ENCODE peak calls at places on chromosomes 5 and 9, in seven cellular contexts. Z is sigmoid colon, S is breast epithelium, F is vagina, I is endothelial cell of umbilical vein, U is stomach, T is GM12878. V is an unnamed sample.

GRCh38 chr5:35159370-35159742 is 70.9 kb downstream of the PRLR start:
- DNase-seq in Z (no peak), S (no peak), F (no peak), I (no peak), U (peak), T (no peak), V (no peak)

GRCh38 chr9:120412425-120412951 is 167.5 kb downstream of the CDK5RAP2 start:
- DNase-seq in Z (no peak), S (no peak), F (no peak), I (no peak), U (no peak), T (no peak), V (no peak)

GRCh38 chr5:91307023-91307422 is 76.1 kb downstream of the ARRDC3 start:
- DNase-seq in Z (peak), S (no peak), F (no peak), I (no peak), U (no peak), T (no peak), V (no peak)

GRCh38 chr5:135328128-135328687 is 70.8 kb downstream of the MACROH2A1 start:
- DNase-seq in Z (no peak), S (no peak), F (no peak), I (no peak), U (no peak), T (no peak), V (no peak)

GRCh38 chr5:109718632-109719031 is 28.9 kb downstream of the MAN2A1 start:
- DNase-seq in Z (no peak), S (no peak), F (no peak), I (no peak), U (no peak), T (no peak), V (no peak)

GRCh38 chr5:68261174-68262021 is 45.8 kb downstream of the PIK3R1 start:
- DNase-seq in Z (no peak), S (no peak), F (no peak), I (no peak), U (no peak), T (no peak), V (no peak)

GRCh38 chr5:139658501-139658927 is 10.4 kb downstream of the CXXC5 start:
- DNase-seq in Z (no peak), S (no peak), F (no peak), I (peak), U (no peak), T (no peak), V (no peak)

GRCh38 chr5:61275841-61276240 is 56.2 kb upstream of the ZSWIM6 start:
- DNase-seq in Z (peak), S (peak), F (no peak), I (peak), U (no peak), T (no peak), V (no peak)

GRCh38 chr9:29129763-29130162 is 1556.5 kb upstream of the C9orf72 start:
- DNase-seq in Z (no peak), S (no peak), F (no peak), I (no peak), U (no peak), T (no peak), V (no peak)

GRCh38 chr5:118687085-118687484 is 301.3 kb downstream of the DTWD2 start:
- DNase-seq in Z (no peak), S (no peak), F (no peak), I (no peak), U (no peak), T (no peak), V (no peak)

GRCh38 chr9:93566408-93567270 is 9.7 kb upstream of the PHF2 start:
- DNase-seq in Z (peak), S (peak), F (peak), I (peak), U (peak), T (peak), V (peak)

GRCh38 chr9:124206391-124206790 is 51.4 kb upstream of the NEK6 start:
- DNase-seq in Z (no peak), S (no peak), F (no peak), I (no peak), U (no peak), T (no peak), V (no peak)

GRCh38 chr5:149049371-149049781 is 13.5 kb downstream of the SH3TC2 start:
- DNase-seq in Z (no peak), S (no peak), F (no peak), I (no peak), U (no peak), T (no peak), V (peak)

GRCh38 chr9:79166005-79166404 is 405.8 kb upstream of the TLE4 start:
- DNase-seq in Z (no peak), S (no peak), F (no peak), I (no peak), U (no peak), T (no peak), V (no peak)

GRCh38 chr5:54186912-54187445 is 123.4 kb downstream of the ARL15 start:
- DNase-seq in Z (no peak), S (no peak), F (no peak), I (no peak), U (no peak), T (no peak), V (no peak)

GRCh38 chr5:178403956-178404600 is 171.5 kb upstream of the PHYKPL start:
- DNase-seq in Z (peak), S (no peak), F (no peak), I (no peak), U (no peak), T (no peak), V (no peak)

GRCh38 chr5:172688735-172689572 is 47.9 kb downstream of the NEURL1B start:
- DNase-seq in Z (peak), S (peak), F (no peak), I (peak), U (peak), T (no peak), V (no peak)

GRCh38 chr5:171310816-171311697 is 2.0 kb downstream of the TLX3 start:
- DNase-seq in Z (no peak), S (no peak), F (no peak), I (peak), U (no peak), T (no peak), V (no peak)

GRCh38 chr5:17196686-17197085 is 20.7 kb upstream of the BASP1 start:
- DNase-seq in Z (no peak), S (no peak), F (no peak), I (peak), U (no peak), T (no peak), V (no peak)

GRCh38 chr5:150209020-150209635 is 19.3 kb downstream of the SLC6A7 start:
- DNase-seq in Z (no peak), S (peak), F (no peak), I (no peak), U (no peak), T (no peak), V (no peak)

GRCh38 chr9:36298566-36298965 is 40.3 kb upstream of the GNE start:
- DNase-seq in Z (no peak), S (peak), F (no peak), I (no peak), U (no peak), T (no peak), V (no peak)

GRCh38 chr5:125117556-125117955 is 371.1 kb upstream of the ZNF608 start:
- DNase-seq in Z (no peak), S (no peak), F (no peak), I (no peak), U (no peak), T (no peak), V (no peak)

GRCh38 chr5:68554566-68555279 is 339.2 kb downstream of the PIK3R1 start:
- DNase-seq in Z (no peak), S (no peak), F (no peak), I (no peak), U (peak), T (no peak), V (no peak)

GRCh38 chr9:37800631-37801286 is at the start of gene DCAF10:
- DNase-seq in Z (peak), S (peak), F (peak), I (peak), U (peak), T (peak), V (peak)

GRCh38 chr5:57494104-57495098 is 11.8 kb upstream of the ACTBL2 start:
- DNase-seq in Z (no peak), S (peak), F (no peak), I (peak), U (peak), T (peak), V (no peak)

GRCh38 chr5:76401801-76402250 is 1.3 kb upstream of the IQGAP2 start:
- DNase-seq in Z (no peak), S (no peak), F (no peak), I (no peak), U (no peak), T (peak), V (no peak)

GRCh38 chr5:6465831-6466790 is 17.5 kb downstream of the UBE2QL1 start:
- DNase-seq in Z (peak), S (no peak), F (peak), I (no peak), U (no peak), T (no peak), V (no peak)

GRCh38 chr5:41143124-41143523 is 70.2 kb downstream of the C6 start:
- DNase-seq in Z (no peak), S (no peak), F (no peak), I (no peak), U (no peak), T (no peak), V (no peak)

GRCh38 chr9:16336833-16337232 is 533.6 kb downstream of the BNC2 start:
- DNase-seq in Z (no peak), S (no peak), F (no peak), I (no peak), U (no peak), T (no peak), V (no peak)

GRCh38 chr9:114390952-114391351 is 3.2 kb upstream of the AKNA start:
- DNase-seq in Z (no peak), S (no peak), F (no peak), I (no peak), U (no peak), T (no peak), V (no peak)

GRCh38 chr9:7935666-7936065 is 136.1 kb upstream of the DMAC1 start:
- DNase-seq in Z (no peak), S (no peak), F (no peak), I (no peak), U (no peak), T (no peak), V (no peak)

GRCh38 chr5:167833456-167833855 is 458.0 kb upstream of the WWC1 start:
- DNase-seq in Z (no peak), S (no peak), F (no peak), I (no peak), U (no peak), T (no peak), V (no peak)

GRCh38 chr5:167835146-167835545 is 456.3 kb upstream of the WWC1 start:
- DNase-seq in Z (no peak), S (no peak), F (no peak), I (no peak), U (no peak), T (no peak), V (no peak)

GRCh38 chr5:167839065-167839464 is 452.4 kb upstream of the WWC1 start:
- DNase-seq in Z (no peak), S (no peak), F (no peak), I (no peak), U (no peak), T (no peak), V (no peak)

GRCh38 chr5:167840736-167841135 is 450.7 kb upstream of the WWC1 start:
- DNase-seq in Z (no peak), S (no peak), F (no peak), I (no peak), U (no peak), T (no peak), V (no peak)

DNA sequence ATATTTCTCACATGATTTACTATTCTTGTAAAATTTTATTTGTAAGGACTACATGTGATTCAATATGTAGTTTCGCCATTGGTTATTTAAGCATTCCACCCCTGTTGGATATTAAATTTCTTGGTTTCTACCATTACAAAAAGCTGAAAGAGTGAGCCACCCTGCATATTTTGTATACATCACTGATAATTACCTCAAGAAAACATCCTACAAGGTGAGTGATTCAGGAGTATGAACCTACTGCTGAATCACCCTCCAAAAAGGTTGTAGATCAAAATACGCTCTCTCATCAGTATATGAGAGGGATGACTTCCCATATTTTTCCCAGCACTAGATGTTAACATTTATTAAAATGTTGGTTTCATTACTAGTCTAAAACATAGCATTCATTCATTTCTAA is 454.3 kb upstream of the WWC1 start:
- DNase-seq in Z (no peak), S (no peak), F (no peak), I (no peak), U (no peak), T (no peak), V (no peak)
- H3K27ac ChIP-seq in Z (no peak), S (no peak), F (no peak), I (no peak), U (no peak), T (no peak), V (no peak)

GRCh38 chr9:133869674-133870419 is 122.3 kb downstream of the VAV2 start:
- DNase-seq in Z (no peak), S (no peak), F (no peak), I (peak), U (no peak), T (no peak), V (no peak)
- TF ChIP-seq POLR2AphosphoS5 in Z (no peak), S (no peak), F (no peak), I (no peak), U (no peak), T (no peak), V (no peak)

GRCh38 chr9:87750726-87751125 is 24.8 kb downstream of the CTSL start:
- DNase-seq in Z (no peak), S (no peak), F (no peak), I (no peak), U (no peak), T (no peak), V (no peak)

GRCh38 chr9:87746186-87746585 is 20.3 kb downstream of the CTSL start:
- DNase-seq in Z (no peak), S (no peak), F (no peak), I (no peak), U (no peak), T (no peak), V (no peak)

GRCh38 chr9:87751423-87751822 is 25.5 kb downstream of the CTSL start:
- DNase-seq in Z (no peak), S (no peak), F (no peak), I (no peak), U (no peak), T (no peak), V (no peak)

GRCh38 chr9:87749335-87750035 is 23.6 kb downstream of the CTSL start:
- DNase-seq in Z (no peak), S (no peak), F (no peak), I (peak), U (no peak), T (no peak), V (no peak)

GRCh38 chr9:87748895-87749294 is 23.0 kb downstream of the CTSL start:
- DNase-seq in Z (no peak), S (no peak), F (no peak), I (peak), U (no peak), T (no peak), V (no peak)
- H3K27ac ChIP-seq in Z (no peak), S (no peak), F (no peak), I (no peak), U (no peak), T (no peak), V (no peak)

GRCh38 chr9:27078685-27079084 is 30.3 kb upstream of the TEK start:
- DNase-seq in Z (no peak), S (no peak), F (no peak), I (peak), U (no peak), T (no peak), V (no peak)
- TF ChIP-seq POLR2AphosphoS5 in Z (no peak), S (no peak), F (no peak), I (no peak), U (no peak), T (no peak), V (no peak)

GRCh38 chr5:1557114-1557873 is 33.5 kb upstream of the LPCAT1 start:
- DNase-seq in Z (peak), S (no peak), F (peak), I (no peak), U (no peak), T (no peak), V (no peak)
- H3K27ac ChIP-seq in Z (no peak), S (no peak), F (no peak), I (no peak), U (no peak), T (no peak), V (no peak)

DNA sequence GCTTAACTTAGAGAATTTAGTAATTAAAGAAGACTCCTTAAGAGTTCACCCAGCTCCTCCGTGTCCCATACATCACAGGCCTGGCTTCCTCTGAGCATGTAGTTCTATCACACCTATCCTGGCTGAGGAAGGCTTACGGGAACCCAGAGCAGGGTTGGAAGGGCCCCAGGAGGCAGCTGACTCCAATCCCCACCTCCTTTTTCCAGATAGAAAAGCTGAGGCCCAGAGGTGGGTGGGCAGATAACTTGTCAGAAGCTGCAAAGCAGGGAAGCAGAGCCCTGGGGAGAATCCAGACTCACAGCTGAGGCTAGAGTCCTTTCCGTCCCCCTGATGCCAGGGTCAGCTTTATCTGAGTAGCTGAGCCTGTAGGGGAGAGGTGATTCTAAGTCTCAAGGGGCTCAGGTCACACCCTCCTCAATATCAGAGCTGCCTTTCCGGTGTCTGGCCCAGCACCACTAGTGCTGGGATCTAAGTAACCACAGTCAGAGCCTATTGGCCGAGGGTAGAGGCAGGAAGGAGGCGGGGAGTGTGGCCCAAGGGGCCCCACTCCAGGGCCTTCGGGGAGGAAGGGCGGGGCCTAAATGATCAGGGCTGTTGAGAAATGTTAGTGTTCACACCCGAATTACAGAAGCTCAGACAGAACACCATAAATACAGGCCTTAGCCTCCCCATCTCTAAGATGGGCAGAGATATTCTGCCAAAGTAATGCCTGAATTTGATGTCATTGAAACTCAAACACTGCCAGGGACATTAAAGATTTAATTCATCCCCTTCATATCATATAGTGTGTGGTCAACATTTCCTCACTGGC is 9.9 kb downstream of the CCDC69 start:
- DNase-seq in Z (peak), S (peak), F (peak), I (peak), U (peak), T (peak), V (no peak)
- TF ChIP-seq POLR2AphosphoS5 in Z (peak), S (no peak), F (peak), I (no peak), U (peak), T (peak), V (peak)

GRCh38 chr5:42545038-42545437 is 121.8 kb downstream of the GHR start:
- DNase-seq in Z (no peak), S (no peak), F (no peak), I (no peak), U (no peak), T (no peak), V (no peak)
- H3K27ac ChIP-seq in Z (no peak), S (no peak), F (no peak), I (no peak), U (no peak), T (no peak), V (no peak)

V was measured in esophagus muscularis mucosa.